ENCODE peak calls at places on chromosomes 4 and X, in six cellular contexts. One of them, this sample, is unnamed.

GRCh38 chr4:6062133-6062532 is 43.9 kb upstream of the C4orf50 start:
- DNase-seq in neuronal stem cell: no peak
- DNase-seq in IMR-90: no peak
- DNase-seq in mesenchymal stem cell: no peak
- DNase-seq in H1: no peak
- DNase-seq in trophoblast cell: no peak
- DNase-seq in this sample: no peak

GRCh38 chr4:111636961-111637556 is 508.2 kb upstream of the FAM241A start:
- DNase-seq in neuronal stem cell: no peak
- DNase-seq in IMR-90: no peak
- DNase-seq in mesenchymal stem cell: no peak
- DNase-seq in H1: no peak
- DNase-seq in trophoblast cell: peak
- DNase-seq in this sample: no peak

GRCh38 chr4:166527500-166527899 is 654.5 kb downstream of the TLL1 start:
- DNase-seq in neuronal stem cell: no peak
- DNase-seq in IMR-90: no peak
- DNase-seq in mesenchymal stem cell: no peak
- DNase-seq in H1: no peak
- DNase-seq in trophoblast cell: peak
- DNase-seq in this sample: peak

GRCh38 chr4:121477079-121477478 is 96.3 kb upstream of the QRFPR start:
- DNase-seq in neuronal stem cell: no peak
- DNase-seq in IMR-90: no peak
- DNase-seq in mesenchymal stem cell: no peak
- DNase-seq in H1: no peak
- DNase-seq in trophoblast cell: no peak
- DNase-seq in this sample: no peak

GRCh38 chr4:149296503-149296902 is 519.1 kb downstream of the IQCM start:
- DNase-seq in neuronal stem cell: no peak
- DNase-seq in IMR-90: no peak
- DNase-seq in mesenchymal stem cell: peak
- DNase-seq in H1: no peak
- DNase-seq in trophoblast cell: no peak
- DNase-seq in this sample: no peak

GRCh38 chrX:18026171-18026570 is 165.1 kb upstream of the RAI2 start:
- DNase-seq in neuronal stem cell: no peak
- DNase-seq in IMR-90: no peak
- DNase-seq in mesenchymal stem cell: no peak
- DNase-seq in H1: no peak
- DNase-seq in trophoblast cell: no peak
- DNase-seq in this sample: no peak

GRCh38 chr4:160136021-160136420 is 1033.1 kb downstream of the RAPGEF2 start:
- DNase-seq in neuronal stem cell: no peak
- DNase-seq in IMR-90: no peak
- DNase-seq in mesenchymal stem cell: peak
- DNase-seq in H1: no peak
- DNase-seq in trophoblast cell: no peak
- DNase-seq in this sample: no peak

GRCh38 chrX:20418379-20418778 is 151.7 kb upstream of the RPS6KA3 start:
- DNase-seq in neuronal stem cell: no peak
- DNase-seq in IMR-90: no peak
- DNase-seq in mesenchymal stem cell: no peak
- DNase-seq in H1: no peak
- DNase-seq in trophoblast cell: no peak
- DNase-seq in this sample: no peak

GRCh38 chr4:65437102-65437501 is 233.2 kb downstream of the EPHA5 start:
- DNase-seq in neuronal stem cell: no peak
- DNase-seq in IMR-90: no peak
- DNase-seq in mesenchymal stem cell: no peak
- DNase-seq in H1: no peak
- DNase-seq in trophoblast cell: no peak
- DNase-seq in this sample: no peak

GRCh38 chr4:174631901-174632758 is 109.8 kb upstream of the HPGD start:
- DNase-seq in neuronal stem cell: peak
- DNase-seq in IMR-90: peak
- DNase-seq in mesenchymal stem cell: peak
- DNase-seq in H1: no peak
- DNase-seq in trophoblast cell: peak
- DNase-seq in this sample: no peak

GRCh38 chrX:19790829-19791228 is 96.6 kb downstream of the SH3KBP1 start:
- DNase-seq in neuronal stem cell: no peak
- DNase-seq in IMR-90: no peak
- DNase-seq in mesenchymal stem cell: no peak
- DNase-seq in H1: no peak
- DNase-seq in trophoblast cell: no peak
- DNase-seq in this sample: no peak

GRCh38 chrX:149312936-149313432 is 192.1 kb downstream of the IDS start:
- DNase-seq in neuronal stem cell: no peak
- DNase-seq in IMR-90: no peak
- DNase-seq in mesenchymal stem cell: no peak
- DNase-seq in H1: no peak
- DNase-seq in trophoblast cell: no peak
- DNase-seq in this sample: no peak

GRCh38 chr4:8252301-8253173 is 17.0 kb upstream of the HTRA3 start:
- DNase-seq in neuronal stem cell: no peak
- DNase-seq in IMR-90: peak
- DNase-seq in mesenchymal stem cell: peak
- DNase-seq in H1: no peak
- DNase-seq in trophoblast cell: no peak
- DNase-seq in this sample: no peak

GRCh38 chrX:135890087-135890585 is 3.1 kb downstream of the CT45A10 start:
- DNase-seq in neuronal stem cell: no peak
- DNase-seq in IMR-90: no peak
- DNase-seq in mesenchymal stem cell: no peak
- DNase-seq in H1: no peak
- DNase-seq in trophoblast cell: no peak
- DNase-seq in this sample: no peak

GRCh38 chrX:30787012-30787411 is 102.0 kb downstream of the TAB3 start:
- DNase-seq in neuronal stem cell: no peak
- DNase-seq in IMR-90: no peak
- DNase-seq in mesenchymal stem cell: no peak
- DNase-seq in H1: no peak
- DNase-seq in trophoblast cell: no peak
- DNase-seq in this sample: peak

DNA sequence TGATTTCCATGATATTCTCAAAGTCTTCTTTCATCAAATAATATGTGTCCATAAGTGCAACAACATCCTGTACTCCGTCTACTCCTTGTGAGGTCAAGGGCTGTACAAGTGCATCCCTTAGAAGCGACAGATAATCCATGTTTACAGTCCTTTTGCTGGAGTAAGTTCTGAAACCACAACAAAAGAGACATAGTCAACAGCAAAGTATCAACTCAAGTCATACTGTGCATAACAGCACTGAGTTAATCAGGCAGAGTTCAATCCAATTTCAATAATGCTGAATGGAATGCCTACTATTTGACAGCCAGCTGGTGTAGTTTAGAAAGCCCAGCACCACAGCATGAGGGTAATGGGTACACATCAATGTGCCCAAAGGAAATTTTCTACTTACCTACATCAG is 74.5 kb downstream of the RFC1 start:
- DNase-seq in neuronal stem cell: no peak
- DNase-seq in IMR-90: no peak
- DNase-seq in mesenchymal stem cell: no peak
- DNase-seq in H1: no peak
- DNase-seq in trophoblast cell: no peak
- DNase-seq in this sample: no peak
- H4K91ac ChIP-seq in neuronal stem cell: no peak
- H4K91ac ChIP-seq in IMR-90: no peak
- H4K91ac ChIP-seq in mesenchymal stem cell: no peak
- H4K91ac ChIP-seq in H1: no peak
- H4K91ac ChIP-seq in trophoblast cell: no peak
- H4K91ac ChIP-seq in this sample: no peak

GRCh38 chrX:24768556-24768955 is 74.8 kb downstream of the POLA1 start:
- DNase-seq in neuronal stem cell: no peak
- DNase-seq in IMR-90: no peak
- DNase-seq in mesenchymal stem cell: peak
- DNase-seq in H1: no peak
- DNase-seq in trophoblast cell: no peak
- DNase-seq in this sample: no peak
- H4K91ac ChIP-seq in neuronal stem cell: no peak
- H4K91ac ChIP-seq in IMR-90: no peak
- H4K91ac ChIP-seq in mesenchymal stem cell: no peak
- H4K91ac ChIP-seq in H1: no peak
- H4K91ac ChIP-seq in trophoblast cell: no peak
- H4K91ac ChIP-seq in this sample: no peak

GRCh38 chrX:11171956-11172355 is 60.8 kb downstream of the HCCS start:
- DNase-seq in neuronal stem cell: no peak
- DNase-seq in IMR-90: no peak
- DNase-seq in mesenchymal stem cell: no peak
- DNase-seq in H1: no peak
- DNase-seq in trophoblast cell: no peak
- DNase-seq in this sample: no peak

GRCh38 chrX:11172413-11172812 is 61.3 kb downstream of the HCCS start:
- DNase-seq in neuronal stem cell: no peak
- DNase-seq in IMR-90: no peak
- DNase-seq in mesenchymal stem cell: no peak
- DNase-seq in H1: no peak
- DNase-seq in trophoblast cell: no peak
- DNase-seq in this sample: no peak
- H4K91ac ChIP-seq in neuronal stem cell: no peak
- H4K91ac ChIP-seq in IMR-90: no peak
- H4K91ac ChIP-seq in mesenchymal stem cell: no peak
- H4K91ac ChIP-seq in H1: no peak
- H4K91ac ChIP-seq in trophoblast cell: no peak
- H4K91ac ChIP-seq in this sample: no peak

DNA sequence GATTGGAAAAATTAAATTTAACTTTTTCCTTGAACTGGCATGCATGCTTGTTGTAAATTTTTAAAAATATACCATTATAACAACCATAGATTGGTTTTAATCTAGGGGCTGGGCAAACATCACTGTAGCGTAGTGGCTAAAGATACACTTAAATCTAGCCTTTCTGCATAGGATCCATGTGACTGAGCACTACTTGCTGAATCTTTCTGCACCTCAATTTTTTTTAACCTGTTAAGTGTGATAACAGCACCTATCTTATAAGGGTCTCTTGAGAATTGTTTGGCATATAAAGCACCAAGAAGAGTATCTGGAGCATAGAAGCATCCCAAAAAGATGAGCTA is 4.1 kb downstream of the ANXA10 start:
- DNase-seq in neuronal stem cell: no peak
- DNase-seq in IMR-90: no peak
- DNase-seq in mesenchymal stem cell: no peak
- DNase-seq in H1: no peak
- DNase-seq in trophoblast cell: no peak
- DNase-seq in this sample: no peak
- H4K91ac ChIP-seq in neuronal stem cell: no peak
- H4K91ac ChIP-seq in IMR-90: no peak
- H4K91ac ChIP-seq in mesenchymal stem cell: no peak
- H4K91ac ChIP-seq in H1: no peak
- H4K91ac ChIP-seq in trophoblast cell: no peak
- H4K91ac ChIP-seq in this sample: no peak

GRCh38 chr4:94765653-94766052 is 7.9 kb downstream of the BMPR1B start:
- DNase-seq in neuronal stem cell: no peak
- DNase-seq in IMR-90: no peak
- DNase-seq in mesenchymal stem cell: no peak
- DNase-seq in H1: no peak
- DNase-seq in trophoblast cell: no peak
- DNase-seq in this sample: no peak

GRCh38 chr4:94763500-94763899 is 5.7 kb downstream of the BMPR1B start:
- DNase-seq in neuronal stem cell: no peak
- DNase-seq in IMR-90: no peak
- DNase-seq in mesenchymal stem cell: no peak
- DNase-seq in H1: no peak
- DNase-seq in trophoblast cell: no peak
- DNase-seq in this sample: no peak

GRCh38 chr4:94766856-94767255 is 9.1 kb downstream of the BMPR1B start:
- DNase-seq in neuronal stem cell: no peak
- DNase-seq in IMR-90: peak
- DNase-seq in mesenchymal stem cell: peak
- DNase-seq in H1: no peak
- DNase-seq in trophoblast cell: no peak
- DNase-seq in this sample: no peak

GRCh38 chr4:94764069-94764468 is 6.3 kb downstream of the BMPR1B start:
- DNase-seq in neuronal stem cell: no peak
- DNase-seq in IMR-90: no peak
- DNase-seq in mesenchymal stem cell: no peak
- DNase-seq in H1: no peak
- DNase-seq in trophoblast cell: no peak
- DNase-seq in this sample: no peak

DNA sequence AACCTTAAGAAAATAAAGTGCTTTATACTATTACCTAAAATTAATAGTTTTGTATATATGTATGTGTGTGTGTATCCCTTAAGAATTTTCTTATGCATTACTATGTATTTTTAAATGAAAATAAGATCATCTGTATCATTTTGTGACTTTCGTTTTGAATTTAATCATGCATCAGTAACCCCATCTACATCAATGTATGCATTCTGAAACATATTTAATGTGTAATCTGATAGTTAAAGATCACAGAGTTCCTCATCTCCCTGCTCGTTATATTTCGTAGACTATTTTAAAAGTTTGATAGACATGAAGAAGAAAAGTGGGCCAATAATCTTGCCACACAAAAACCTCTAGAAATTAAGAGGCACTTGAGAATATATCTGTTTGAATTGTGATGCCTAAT is 7.4 kb downstream of the BMPR1B start:
- DNase-seq in neuronal stem cell: no peak
- DNase-seq in IMR-90: no peak
- DNase-seq in mesenchymal stem cell: no peak
- DNase-seq in H1: no peak
- DNase-seq in trophoblast cell: no peak
- DNase-seq in this sample: no peak
- H4K91ac ChIP-seq in neuronal stem cell: no peak
- H4K91ac ChIP-seq in IMR-90: no peak
- H4K91ac ChIP-seq in mesenchymal stem cell: no peak
- H4K91ac ChIP-seq in H1: no peak
- H4K91ac ChIP-seq in trophoblast cell: no peak
- H4K91ac ChIP-seq in this sample: no peak

GRCh38 chr4:138982754-138983153 is 32.8 kb upstream of the NOCT start:
- DNase-seq in neuronal stem cell: no peak
- DNase-seq in IMR-90: no peak
- DNase-seq in mesenchymal stem cell: peak
- DNase-seq in H1: no peak
- DNase-seq in trophoblast cell: peak
- DNase-seq in this sample: peak
- H4K91ac ChIP-seq in neuronal stem cell: no peak
- H4K91ac ChIP-seq in IMR-90: no peak
- H4K91ac ChIP-seq in mesenchymal stem cell: no peak
- H4K91ac ChIP-seq in H1: no peak
- H4K91ac ChIP-seq in trophoblast cell: peak
- H4K91ac ChIP-seq in this sample: no peak

GRCh38 chr4:123945301-123945700 is 548.7 kb downstream of the SPRY1 start:
- DNase-seq in neuronal stem cell: no peak
- DNase-seq in IMR-90: no peak
- DNase-seq in mesenchymal stem cell: no peak
- DNase-seq in H1: no peak
- DNase-seq in trophoblast cell: no peak
- DNase-seq in this sample: no peak
- H4K91ac ChIP-seq in neuronal stem cell: no peak
- H4K91ac ChIP-seq in IMR-90: no peak
- H4K91ac ChIP-seq in mesenchymal stem cell: no peak
- H4K91ac ChIP-seq in H1: no peak
- H4K91ac ChIP-seq in trophoblast cell: no peak
- H4K91ac ChIP-seq in this sample: no peak

DNA sequence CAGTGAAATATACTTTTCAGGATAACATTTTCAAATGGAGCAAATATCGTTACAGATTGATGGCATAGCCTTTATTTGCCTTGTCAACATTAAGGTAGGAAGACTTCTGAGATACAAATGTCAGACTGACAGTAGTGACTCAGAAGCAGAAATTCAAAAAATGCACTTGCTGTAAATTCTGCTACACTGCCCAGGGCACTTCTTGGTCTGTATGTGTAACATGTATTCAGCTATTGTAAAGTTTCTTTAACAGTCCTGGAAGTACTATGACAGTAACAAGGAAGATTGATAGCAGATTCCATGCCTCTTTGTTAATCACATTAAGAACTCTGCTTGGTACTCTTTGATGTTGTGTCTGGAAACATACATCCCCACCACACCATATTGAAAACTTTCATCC is 69.6 kb upstream of the PCDH18 start:
- DNase-seq in neuronal stem cell: no peak
- DNase-seq in IMR-90: peak
- DNase-seq in mesenchymal stem cell: peak
- DNase-seq in H1: no peak
- DNase-seq in trophoblast cell: peak
- DNase-seq in this sample: no peak
- H4K91ac ChIP-seq in neuronal stem cell: no peak
- H4K91ac ChIP-seq in IMR-90: no peak
- H4K91ac ChIP-seq in mesenchymal stem cell: no peak
- H4K91ac ChIP-seq in H1: no peak
- H4K91ac ChIP-seq in trophoblast cell: no peak
- H4K91ac ChIP-seq in this sample: no peak